ENCODE peak calls at places on chromosomes 7 and 10, in five cellular contexts. R is heart left ventricle, T is neural progenitor cell, Q is thyroid gland, S is body of pancreas. B is an unnamed sample.

GRCh38 chr10:57898231-57898630 is 369.5 kb downstream of the IPMK start:
- DNase-seq in R (no peak), T (no peak), Q (no peak), S (peak; percentile 27), B (no peak)

GRCh38 chr7:16564909-16565426 is 38.3 kb downstream of the LRRC72 start:
- DNase-seq in R (no peak), Q (peak; percentile 13), S (peak; percentile 14), T (peak; percentile 60), B (no peak)

GRCh38 chr10:25808372-25808771 is 125.7 kb upstream of the MYO3A start:
- DNase-seq in R (no peak), T (no peak), S (no peak), Q (no peak), B (no peak)

GRCh38 chr7:2800923-2801682 is 43.0 kb downstream of the GNA12 start:
- DNase-seq in T (no peak), R (peak; percentile 66), S (peak; percentile 59), Q (peak; percentile 33), B (no peak)

GRCh38 chr7:7761340-7761973 is 43.0 kb upstream of the RPA3 start:
- DNase-seq in S (no peak), Q (no peak), T (no peak), R (no peak), B (no peak)

GRCh38 chr7:100342761-100343160 is 15.2 kb upstream of the PILRB start:
- DNase-seq in S (no peak), T (no peak), Q (no peak), R (peak; percentile 41), B (no peak)

GRCh38 chr7:1675673-1676549 is 5.8 kb downstream of the ELFN1 start:
- DNase-seq in Q (no peak), S (no peak), T (no peak), R (no peak), B (no peak)

GRCh38 chr7:50791921-50792341 is 9.2 kb upstream of the GRB10 start:
- DNase-seq in Q (no peak), T (peak; percentile 9), R (no peak), S (no peak), B (peak; percentile 38)

GRCh38 chr7:1854521-1855395 is 184.7 kb downstream of the ELFN1 start:
- DNase-seq in T (peak; percentile 1), Q (peak; percentile 1), R (peak; percentile 22), S (peak; percentile 3), B (no peak)

GRCh38 chr7:73606801-73607691 is 17.3 kb downstream of the MLXIPL start:
- DNase-seq in Q (peak; percentile 46), T (peak; percentile 94), S (peak; percentile 62), R (peak; percentile 49), B (no peak)

GRCh38 chr7:23893172-23893941 is 183.3 kb downstream of the STK31 start:
- DNase-seq in Q (no peak), S (no peak), R (no peak), T (peak; percentile 4), B (no peak)

GRCh38 chr7:149885191-149886017 is 11.6 kb downstream of the ATP6V0E2 start:
- DNase-seq in Q (no peak), T (peak; percentile 82), R (no peak), S (peak; percentile 38), B (peak; percentile 3)

GRCh38 chr10:994836-995558 is 6.8 kb downstream of the GTPBP4 start:
- DNase-seq in T (no peak), Q (no peak), S (no peak), R (no peak), B (no peak)

GRCh38 chr10:14010827-14011574 is 319.7 kb downstream of the FRMD4A start:
- DNase-seq in S (no peak), Q (no peak), T (no peak), R (no peak), B (no peak)
- TF ChIP-seq CTCF in S (no peak), Q (no peak), T (no peak), R (no peak), B (no peak)

DNA sequence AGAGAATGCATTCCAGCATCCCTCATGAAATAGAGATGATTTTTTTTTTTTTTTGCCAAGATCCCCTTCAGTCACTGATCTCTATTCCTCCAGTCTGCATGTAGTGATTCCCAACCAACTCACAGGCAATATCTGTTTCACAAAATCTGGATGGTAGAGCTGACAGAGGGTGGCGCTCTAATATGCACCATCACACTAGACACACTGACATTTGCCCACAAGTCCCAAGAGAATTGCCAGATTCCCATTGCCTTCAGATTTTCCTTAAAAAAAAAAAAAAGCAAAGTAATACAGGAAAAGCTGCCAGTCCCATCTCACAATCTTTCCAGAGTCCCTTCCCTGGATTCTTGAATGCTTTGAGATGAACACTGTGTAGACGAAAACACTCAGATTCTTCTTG is 301.0 kb downstream of the SORCS1 start:
- DNase-seq in Q (no peak), T (peak; percentile 28), S (no peak), R (no peak), B (no peak)
- TF ChIP-seq CTCF in Q (peak; percentile 7), T (peak; percentile 58), S (no peak), R (no peak), B (no peak)

GRCh38 chr7:44885394-44886317 is at the start of gene PURB:
- DNase-seq in T (peak; percentile 98), Q (peak; percentile 94), S (peak; percentile 96), R (peak; percentile 95), B (peak; percentile 94)

GRCh38 chr7:44887293-44887692 is 2.0 kb upstream of the PURB start:
- DNase-seq in Q (no peak), S (no peak), T (no peak), R (no peak), B (no peak)

GRCh38 chr7:44882899-44883298 is 2.4 kb downstream of the PURB start:
- DNase-seq in S (no peak), T (no peak), Q (no peak), R (no peak), B (no peak)

GRCh38 chr7:44883961-44884360 is 1.4 kb downstream of the PURB start:
- DNase-seq in T (no peak), S (no peak), Q (no peak), R (no peak), B (no peak)

DNA sequence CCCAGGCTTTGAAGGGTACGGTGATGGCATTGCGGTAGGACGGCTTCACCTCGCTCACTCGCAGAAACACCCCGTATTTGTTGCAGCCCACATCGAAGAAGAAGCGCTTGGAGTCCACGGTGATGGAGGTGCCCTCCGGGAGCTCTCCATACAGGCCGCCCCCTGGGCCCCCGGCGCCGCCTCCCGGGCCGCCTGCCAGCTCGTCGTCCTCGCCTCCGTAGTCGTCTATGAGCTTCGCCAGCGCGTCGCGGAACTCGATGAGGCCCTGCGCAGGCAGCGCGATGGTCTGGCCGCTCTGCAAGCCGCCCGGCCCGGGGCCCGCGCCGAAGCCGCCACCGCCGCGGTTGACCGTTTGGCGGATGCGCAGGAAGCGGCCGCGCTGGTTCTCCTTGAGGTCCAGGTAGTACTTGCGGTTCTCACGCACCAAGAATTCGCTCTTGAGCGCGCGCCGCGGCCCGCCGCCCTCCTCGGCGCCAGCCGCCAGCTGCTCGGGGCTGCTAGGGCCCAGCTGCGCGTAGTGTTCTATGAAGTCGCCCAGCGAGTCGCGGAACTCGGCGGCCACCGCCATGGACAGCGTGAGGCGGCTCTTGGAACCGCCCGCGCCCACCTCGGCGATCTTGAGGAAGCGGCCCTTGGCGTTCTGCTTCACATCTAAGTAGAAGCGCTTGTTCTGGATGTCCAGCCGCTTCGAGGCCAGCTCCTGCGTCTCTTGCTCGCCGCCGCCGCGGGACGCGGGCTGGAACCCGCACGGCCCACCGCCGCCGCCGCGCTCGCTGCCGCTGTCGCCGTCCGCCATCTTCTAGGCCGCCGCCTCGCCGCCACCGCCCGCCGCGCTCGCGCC is 557 bp downstream of the PURB start:
- DNase-seq in S (peak; percentile 51), T (peak; percentile 77), R (peak; percentile 75), Q (peak; percentile 67), B (peak; percentile 17)
- TF ChIP-seq CTCF in S (no peak), T (no peak), R (no peak), Q (no peak), B (no peak)

DNA sequence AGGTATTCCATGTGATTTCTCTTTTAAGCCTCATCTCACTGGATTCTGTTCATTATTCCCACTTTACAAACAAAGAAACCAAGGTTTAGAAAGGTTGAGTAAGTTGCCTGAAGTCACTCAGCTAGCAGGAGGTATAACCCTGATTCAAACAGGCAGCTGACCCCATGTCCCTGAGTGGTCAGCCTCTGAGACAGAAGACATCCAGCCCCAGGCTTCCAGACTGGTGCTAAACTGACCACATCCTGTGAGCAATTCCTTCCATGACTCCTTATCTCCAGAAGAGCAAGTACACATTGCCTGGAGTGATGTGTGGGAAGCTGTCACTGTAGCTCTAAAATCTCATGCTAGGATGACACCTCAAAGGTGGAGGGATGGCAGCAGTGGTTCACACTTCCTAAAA is 3.7 kb downstream of the PLPP4 start:
- DNase-seq in R (no peak), S (no peak), T (no peak), Q (no peak), B (no peak)
- TF ChIP-seq CTCF in R (no peak), S (no peak), T (no peak), Q (no peak), B (no peak)